ENCODE peak calls at places on chromosomes 13 and 19, in seven cellular contexts. I is fibroblast of pulmonary artery, O is lower leg skin, Z is fibroblast of mammary gland, Q is HCT116, T is GM10248, W is colonic mucosa. S is an unnamed sample.

GRCh38 chr13:110625771-110626321 is 10.5 kb downstream of the NAXD start:
- DNase-seq in T (no peak), W (peak), Z (no peak), I (no peak), O (no peak), Q (no peak), S (no peak)

GRCh38 chr13:50599927-50600326 is 243.6 kb downstream of the DLEU7 start:
- DNase-seq in T (no peak), O (no peak), I (no peak), Z (no peak), Q (no peak), W (no peak), S (no peak)

GRCh38 chr13:100182894-100183490 is 94.1 kb downstream of the PCCA start:
- DNase-seq in W (no peak), Q (no peak), T (no peak), O (no peak), I (no peak), Z (no peak), S (no peak)

GRCh38 chr19:13073263-13073662 is 29.4 kb downstream of the LYL1 start:
- DNase-seq in O (no peak), Q (no peak), T (no peak), W (no peak), Z (no peak), I (no peak), S (no peak)

GRCh38 chr19:13864513-13865242 is 12.3 kb upstream of the NANOS3 start:
- DNase-seq in W (no peak), I (no peak), T (no peak), Q (no peak), O (no peak), Z (no peak), S (no peak)

GRCh38 chr13:49240017-49240416 is 7.7 kb upstream of the CDADC1 start:
- DNase-seq in Z (peak), T (no peak), W (no peak), I (peak), Q (peak), O (no peak), S (no peak)

GRCh38 chr13:60572855-60573254 is 175.8 kb downstream of the TDRD3 start:
- DNase-seq in T (no peak), I (no peak), Z (no peak), O (no peak), W (no peak), Q (no peak), S (no peak)

GRCh38 chr13:49791214-49791752 is 1.2 kb downstream of the KPNA3 start:
- DNase-seq in Q (no peak), T (peak), O (no peak), W (peak), Z (peak), I (peak), S (no peak)

GRCh38 chr19:662962-663681 is at the start of gene RNF126:
- DNase-seq in I (peak), Z (peak), W (peak), Q (peak), O (peak), T (peak), S (no peak)

GRCh38 chr13:49690990-49691886 is at the start of gene EBPL:
- DNase-seq in O (peak), I (peak), W (peak), Z (peak), T (peak), Q (peak), S (no peak)

GRCh38 chr19:13887039-13887438 is 10.1 kb downstream of the NANOS3 start:
- DNase-seq in O (no peak), W (peak), I (no peak), T (no peak), Q (no peak), Z (no peak), S (no peak)

GRCh38 chr19:44608391-44608821 is 5.0 kb upstream of the IGSF23 start:
- DNase-seq in Q (no peak), W (peak), I (peak), T (no peak), O (no peak), Z (peak), S (no peak)

GRCh38 chr13:101773062-101773461 is 320.6 kb downstream of the ITGBL1 start:
- DNase-seq in O (no peak), T (no peak), I (peak), Q (no peak), W (no peak), Z (peak), S (no peak)

GRCh38 chr13:99103536-99103935 is 97.1 kb upstream of the UBAC2 start:
- DNase-seq in Z (no peak), T (no peak), W (no peak), O (no peak), Q (no peak), I (no peak), S (no peak)

GRCh38 chr13:48446454-48446853 is 33.5 kb upstream of the LPAR6 start:
- DNase-seq in I (peak), W (no peak), O (no peak), Z (peak), Q (no peak), T (no peak), S (no peak)

GRCh38 chr13:28140433-28141125 is 2.2 kb downstream of the PAN3 start:
- DNase-seq in T (no peak), Z (peak), W (no peak), Q (no peak), O (no peak), I (peak), S (no peak)

GRCh38 chr13:44930907-44931676 is 58.2 kb downstream of the NUFIP1 start:
- DNase-seq in W (no peak), O (no peak), T (no peak), Q (no peak), Z (no peak), I (peak), S (no peak)

GRCh38 chr13:113953561-113953960 is 20.3 kb downstream of the C13orf46 start:
- DNase-seq in Q (no peak), W (no peak), Z (no peak), I (no peak), T (no peak), O (no peak), S (no peak)

GRCh38 chr13:45055198-45055901 is 65.0 kb upstream of the GTF2F2 start:
- DNase-seq in T (peak), Q (peak), O (no peak), I (peak), Z (peak), W (peak), S (peak)

GRCh38 chr19:2266183-2266993 is 10.2 kb upstream of the JSRP1 start:
- DNase-seq in I (peak), W (peak), T (peak), Q (no peak), O (peak), Z (peak), S (no peak)

GRCh38 chr13:112725346-112726017 is 35.6 kb downstream of the ATP11A start:
- DNase-seq in Z (no peak), Q (peak), T (no peak), I (no peak), O (no peak), W (no peak), S (no peak)

GRCh38 chr13:98468352-98468751 is 108.6 kb downstream of the STK24 start:
- DNase-seq in Q (no peak), O (no peak), Z (no peak), T (no peak), I (no peak), W (no peak), S (no peak)

GRCh38 chr13:113086991-113087922 is 18.3 kb upstream of the F7 start:
- DNase-seq in Q (no peak), Z (no peak), I (no peak), O (no peak), T (no peak), W (no peak), S (no peak)

GRCh38 chr13:73467103-73467502 is 408.3 kb downstream of the KLF5 start:
- DNase-seq in I (peak), T (no peak), O (no peak), W (no peak), Z (peak), Q (no peak), S (no peak)

GRCh38 chr13:33125821-33126570 is 109.8 kb downstream of the KL start:
- DNase-seq in W (no peak), Z (peak), O (peak), Q (peak), I (peak), T (no peak), S (peak)

GRCh38 chr19:1360818-1361461 is 22.8 kb upstream of the NDUFS7 start:
- DNase-seq in O (no peak), I (peak), Z (peak), W (no peak), Q (no peak), T (no peak), S (no peak)

GRCh38 chr13:113050856-113051431 is 54.6 kb upstream of the F7 start:
- DNase-seq in Q (no peak), Z (no peak), O (no peak), W (no peak), T (no peak), I (no peak), S (no peak)

GRCh38 chr19:49338691-49339363 is 3.6 kb downstream of the CD37 start:
- DNase-seq in O (peak), Z (no peak), T (peak), W (peak), I (peak), Q (no peak), S (no peak)

GRCh38 chr13:94327318-94327717 is 152.2 kb downstream of the DCT start:
- DNase-seq in T (peak), Z (no peak), Q (no peak), W (no peak), I (no peak), O (no peak), S (no peak)

GRCh38 chr19:2554856-2555255 is 78.9 kb downstream of the GADD45B start:
- DNase-seq in W (no peak), T (no peak), Z (peak), I (peak), Q (peak), O (no peak), S (no peak)

GRCh38 chr13:42561752-42562467 is 12.0 kb upstream of the TNFSF11 start:
- DNase-seq in O (no peak), I (no peak), T (no peak), Z (peak), Q (no peak), W (no peak), S (no peak)

GRCh38 chr13:41668130-41668757 is 210.9 kb downstream of the RGCC start:
- DNase-seq in W (peak), O (peak), T (peak), I (peak), Q (peak), Z (peak), S (peak)

GRCh38 chr13:77239312-77239711 is 87.6 kb downstream of the MYCBP2 start:
- DNase-seq in O (no peak), T (no peak), Z (peak), Q (no peak), I (no peak), W (no peak), S (no peak)

GRCh38 chr13:73618275-73618865 is 515.8 kb downstream of the KLF12 start:
- DNase-seq in Q (no peak), I (no peak), O (no peak), Z (no peak), W (peak), T (no peak), S (no peak)

GRCh38 chr13:71852082-71852481 is 14.9 kb downstream of the DACH1 start:
- DNase-seq in Z (no peak), T (no peak), O (no peak), I (no peak), W (no peak), Q (no peak), S (no peak)

GRCh38 chr13:113066746-113067145 is 38.8 kb upstream of the F7 start:
- DNase-seq in T (no peak), I (no peak), W (no peak), O (no peak), Q (no peak), Z (no peak), S (no peak)

GRCh38 chr13:41563501-41564001 is 106.2 kb downstream of the RGCC start:
- DNase-seq in Q (no peak), O (no peak), Z (peak), W (no peak), T (no peak), I (peak), S (no peak)

GRCh38 chr19:46216612-46217011 is 12.9 kb upstream of the IGFL1 start:
- DNase-seq in T (no peak), W (no peak), I (no peak), O (no peak), Q (no peak), Z (no peak), S (no peak)

GRCh38 chr19:46211201-46211881 is 18.2 kb upstream of the IGFL1 start:
- DNase-seq in O (no peak), T (no peak), Q (peak), W (no peak), I (peak), Z (no peak), S (no peak)

GRCh38 chr19:46210634-46211033 is 18.9 kb upstream of the IGFL1 start:
- DNase-seq in W (no peak), Z (no peak), O (no peak), T (no peak), Q (peak), I (no peak), S (no peak)

GRCh38 chr19:46213806-46214205 is 15.7 kb upstream of the IGFL1 start:
- DNase-seq in T (no peak), Q (no peak), I (no peak), W (no peak), Z (no peak), O (no peak), S (no peak)

GRCh38 chr19:46213156-46213555 is 16.4 kb upstream of the IGFL1 start:
- DNase-seq in I (no peak), Z (no peak), W (no peak), Q (no peak), O (no peak), T (no peak), S (no peak)
- TF ChIP-seq CTCF in I (no peak), Z (no peak), W (no peak), Q (no peak), O (no peak), T (no peak), S (no peak)

GRCh38 chr19:17337675-17338439 is 504 bp downstream of the GTPBP3 start:
- DNase-seq in W (peak), I (no peak), O (no peak), Q (no peak), T (no peak), Z (no peak), S (no peak)

GRCh38 chr19:17340302-17340870 is 3.0 kb downstream of the GTPBP3 start:
- DNase-seq in W (peak), I (no peak), O (no peak), Z (no peak), Q (no peak), T (no peak), S (no peak)

GRCh38 chr19:17338440-17339078 is 1.2 kb downstream of the GTPBP3 start:
- DNase-seq in Z (no peak), Q (no peak), O (no peak), W (peak), I (no peak), T (no peak), S (no peak)

GRCh38 chr19:17340871-17341357 is 3.6 kb downstream of the GTPBP3 start:
- DNase-seq in T (no peak), W (no peak), Q (no peak), Z (no peak), I (no peak), O (no peak), S (no peak)

DNA sequence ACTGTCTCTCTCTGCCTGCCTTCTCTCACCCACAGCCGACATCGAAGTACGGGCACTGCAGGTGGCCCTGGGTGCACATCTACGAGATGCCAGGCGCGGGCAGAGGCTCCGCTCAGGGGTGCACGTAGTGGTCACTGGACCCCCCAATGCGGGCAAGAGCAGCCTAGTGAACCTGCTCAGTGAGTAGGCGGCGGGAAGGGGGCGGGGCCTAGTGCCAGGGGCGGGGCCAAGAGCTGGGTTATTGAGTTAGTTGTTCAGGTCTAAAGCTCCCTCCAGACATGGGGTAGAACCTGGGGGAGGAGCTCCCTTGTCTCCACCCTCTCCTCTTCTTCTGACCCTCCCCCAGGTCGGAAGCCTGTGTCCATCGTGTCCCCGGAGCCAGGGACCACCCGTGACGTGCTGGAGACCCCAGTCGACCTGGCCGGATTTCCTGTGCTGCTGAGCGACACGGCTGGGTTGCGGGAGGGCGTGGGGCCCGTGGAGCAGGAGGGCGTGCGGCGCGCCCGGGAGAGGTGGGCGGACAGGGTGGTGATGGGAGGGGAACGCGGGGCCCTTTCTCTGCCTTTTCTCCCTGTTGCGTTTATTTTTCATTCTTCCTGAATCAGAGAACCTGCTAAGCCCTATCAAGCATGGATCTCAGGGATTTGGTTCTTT is 1.9 kb downstream of the GTPBP3 start:
- DNase-seq in I (no peak), Q (no peak), W (peak), O (no peak), T (no peak), Z (no peak), S (no peak)
- TF ChIP-seq CTCF in I (no peak), Q (no peak), W (no peak), O (no peak), T (no peak), Z (no peak), S (no peak)

GRCh38 chr19:4368128-4368820 is 24.9 kb downstream of the MPND start:
- DNase-seq in Z (peak), I (peak), O (peak), T (no peak), W (no peak), Q (no peak), S (no peak)

GRCh38 chr19:4370418-4371041 is 27.2 kb downstream of the MPND start:
- DNase-seq in T (no peak), Q (no peak), O (peak), W (no peak), Z (no peak), I (no peak), S (no peak)

GRCh38 chr19:4371209-4371897 is 28.0 kb downstream of the MPND start:
- DNase-seq in Z (no peak), O (peak), T (no peak), Q (no peak), W (no peak), I (no peak), S (no peak)

GRCh38 chr19:4369109-4369887 is 25.9 kb downstream of the MPND start:
- DNase-seq in O (peak), Q (no peak), W (peak), I (no peak), Z (peak), T (peak), S (no peak)

DNA sequence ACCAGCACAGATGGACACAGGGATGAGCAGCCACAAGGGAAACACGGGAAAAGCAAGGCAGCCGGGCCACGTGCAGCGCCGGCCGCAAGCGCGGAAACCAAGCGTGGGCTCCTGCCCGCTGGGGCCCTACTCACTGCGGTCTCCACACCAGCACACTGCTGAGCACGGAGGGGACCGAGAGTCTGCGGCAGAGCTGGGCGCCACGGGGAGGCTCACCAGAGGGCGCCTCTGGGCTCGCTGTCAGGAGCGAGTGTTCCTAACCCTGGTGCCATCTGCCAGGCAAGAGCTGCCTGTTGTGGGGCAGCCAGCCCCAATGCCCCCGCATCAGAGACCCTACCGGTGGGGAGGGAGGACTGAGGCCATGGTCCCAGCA is 26.5 kb downstream of the MPND start:
- DNase-seq in O (peak), Q (no peak), Z (peak), W (peak), I (no peak), T (peak), S (no peak)
- TF ChIP-seq CTCF in O (no peak), Q (peak), Z (peak), W (no peak), I (peak), T (peak), S (peak)

GRCh38 chr19:23913931-23914330 is 755 bp upstream of the ZNF726 start:
- DNase-seq in W (no peak), I (no peak), Z (no peak), T (no peak), O (no peak), Q (no peak), S (no peak)

GRCh38 chr19:23917856-23918255 is 3.2 kb downstream of the ZNF726 start:
- DNase-seq in W (no peak), T (no peak), I (no peak), Q (no peak), O (no peak), Z (no peak), S (no peak)

GRCh38 chr19:23914402-23915286 is at the start of gene ZNF726:
- DNase-seq in T (peak), W (peak), O (peak), I (peak), Z (peak), Q (no peak), S (peak)

GRCh38 chr19:23916991-23917390 is 2.3 kb downstream of the ZNF726 start:
- DNase-seq in W (no peak), O (no peak), Q (no peak), Z (peak), I (peak), T (no peak), S (no peak)
- TF ChIP-seq CTCF in W (no peak), O (no peak), Q (no peak), Z (no peak), I (no peak), T (no peak), S (no peak)

GRCh38 chr13:83941669-83942335 is 59.5 kb upstream of the SLITRK1 start:
- DNase-seq in Z (no peak), W (no peak), Q (no peak), I (no peak), T (no peak), O (no peak), S (no peak)

GRCh38 chr13:83940742-83941141 is 58.5 kb upstream of the SLITRK1 start:
- DNase-seq in I (peak), Z (peak), W (no peak), O (no peak), Q (no peak), T (no peak), S (no peak)

DNA sequence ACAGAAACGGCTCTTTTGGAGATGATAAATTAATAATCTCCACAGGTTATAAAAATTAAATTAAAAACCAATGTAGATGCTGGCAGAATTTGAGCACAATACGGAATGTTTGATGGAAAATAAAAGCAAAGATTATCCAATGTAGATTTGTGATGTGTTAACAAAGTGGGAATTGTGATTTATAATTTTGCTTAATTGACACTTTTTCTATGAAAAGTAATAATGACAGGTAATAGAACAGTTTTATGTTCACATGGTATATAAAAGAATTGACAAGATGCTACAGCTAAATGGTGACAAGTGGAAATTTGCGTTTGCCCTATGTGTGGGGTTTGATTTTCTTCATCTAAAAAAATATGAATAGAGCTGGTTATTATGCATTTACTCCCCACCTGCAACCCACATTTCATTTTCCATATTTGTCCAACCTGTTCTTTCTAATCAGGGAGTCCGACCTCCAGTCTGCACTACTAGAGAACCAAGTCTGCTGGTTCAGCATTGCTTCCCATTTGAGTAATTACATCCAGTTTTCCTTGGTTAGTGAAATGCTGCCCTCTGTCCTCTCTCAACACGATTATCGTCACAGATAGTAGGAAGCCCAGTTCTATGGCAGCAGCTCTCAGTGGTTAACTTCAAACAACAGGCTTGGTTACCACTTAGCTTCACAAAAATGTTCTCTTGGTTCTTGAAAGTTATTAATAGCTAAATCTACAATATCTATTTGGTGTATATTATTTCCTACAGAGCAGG is 61.4 kb upstream of the SLITRK1 start:
- DNase-seq in Q (no peak), T (no peak), O (no peak), I (no peak), Z (no peak), W (no peak), S (no peak)
- TF ChIP-seq CTCF in Q (no peak), T (no peak), O (no peak), I (no peak), Z (no peak), W (no peak), S (peak)

GRCh38 chr13:64052526-64052925 is 2636.9 kb upstream of the PCDH20 start:
- DNase-seq in O (no peak), W (no peak), Z (no peak), T (no peak), Q (no peak), I (no peak), S (no peak)
- TF ChIP-seq CTCF in O (no peak), W (no peak), Z (no peak), T (no peak), Q (no peak), I (no peak), S (no peak)

S was measured in Panc1.